ENCODE peak calls at places on chromosomes 5 and 9, in nine cellular contexts. One of them, this sample, is unnamed.

GRCh38 chr9:133793471-133793870 is 55.3 kb upstream of the SARDH start:
- DNase-seq in heart right ventricle: no peak
- DNase-seq in fibroblast of lung: no peak
- DNase-seq in tibial artery: no peak
- DNase-seq in stomach: no peak
- DNase-seq in iPS DF 6.9: no peak
- DNase-seq in cardiac muscle cell: no peak
- DNase-seq in psoas muscle: no peak
- DNase-seq in bronchial epithelial cell: no peak
- DNase-seq in this sample: no peak

GRCh38 chr5:34930527-34930844 is 1.1 kb downstream of the DNAJC21 start:
- DNase-seq in psoas muscle: no peak
- DNase-seq in fibroblast of lung: peak
- DNase-seq in iPS DF 6.9: no peak
- DNase-seq in cardiac muscle cell: peak
- DNase-seq in heart right ventricle: no peak
- DNase-seq in tibial artery: no peak
- DNase-seq in bronchial epithelial cell: no peak
- DNase-seq in stomach: no peak
- DNase-seq in this sample: no peak

GRCh38 chr9:87514136-87514535 is 16.5 kb downstream of the DAPK1 start:
- DNase-seq in stomach: no peak
- DNase-seq in fibroblast of lung: no peak
- DNase-seq in psoas muscle: no peak
- DNase-seq in iPS DF 6.9: no peak
- DNase-seq in cardiac muscle cell: no peak
- DNase-seq in heart right ventricle: no peak
- DNase-seq in bronchial epithelial cell: no peak
- DNase-seq in tibial artery: no peak
- DNase-seq in this sample: no peak

GRCh38 chr5:142621227-142621626 is 64.7 kb downstream of the FGF1 start:
- DNase-seq in stomach: no peak
- DNase-seq in fibroblast of lung: peak
- DNase-seq in cardiac muscle cell: peak
- DNase-seq in psoas muscle: no peak
- DNase-seq in bronchial epithelial cell: peak
- DNase-seq in tibial artery: no peak
- DNase-seq in heart right ventricle: no peak
- DNase-seq in iPS DF 6.9: no peak
- DNase-seq in this sample: no peak

GRCh38 chr5:30804739-30805313 is 388.7 kb upstream of the CDH6 start:
- DNase-seq in heart right ventricle: peak
- DNase-seq in iPS DF 6.9: no peak
- DNase-seq in fibroblast of lung: no peak
- DNase-seq in cardiac muscle cell: peak
- DNase-seq in tibial artery: no peak
- DNase-seq in stomach: no peak
- DNase-seq in bronchial epithelial cell: peak
- DNase-seq in psoas muscle: no peak
- DNase-seq in this sample: no peak

GRCh38 chr9:137458194-137459146 is 664 bp downstream of the NSMF start:
- DNase-seq in tibial artery: peak
- DNase-seq in cardiac muscle cell: no peak
- DNase-seq in fibroblast of lung: no peak
- DNase-seq in iPS DF 6.9: no peak
- DNase-seq in bronchial epithelial cell: no peak
- DNase-seq in psoas muscle: peak
- DNase-seq in stomach: no peak
- DNase-seq in heart right ventricle: peak
- DNase-seq in this sample: peak

GRCh38 chr9:19161257-19162025 is 34.1 kb upstream of the PLIN2 start:
- DNase-seq in fibroblast of lung: peak
- DNase-seq in iPS DF 6.9: no peak
- DNase-seq in psoas muscle: no peak
- DNase-seq in tibial artery: peak
- DNase-seq in heart right ventricle: no peak
- DNase-seq in cardiac muscle cell: peak
- DNase-seq in stomach: peak
- DNase-seq in bronchial epithelial cell: peak
- DNase-seq in this sample: peak

GRCh38 chr5:169161022-169161680 is 139.8 kb downstream of the SLIT3 start:
- DNase-seq in tibial artery: peak
- DNase-seq in iPS DF 6.9: no peak
- DNase-seq in psoas muscle: no peak
- DNase-seq in heart right ventricle: peak
- DNase-seq in cardiac muscle cell: peak
- DNase-seq in bronchial epithelial cell: peak
- DNase-seq in stomach: no peak
- DNase-seq in fibroblast of lung: peak
- DNase-seq in this sample: peak

GRCh38 chr9:78609471-78609870 is 312.5 kb downstream of the PSAT1 start:
- DNase-seq in bronchial epithelial cell: no peak
- DNase-seq in psoas muscle: no peak
- DNase-seq in fibroblast of lung: no peak
- DNase-seq in cardiac muscle cell: no peak
- DNase-seq in stomach: no peak
- DNase-seq in iPS DF 6.9: no peak
- DNase-seq in heart right ventricle: no peak
- DNase-seq in tibial artery: no peak
- DNase-seq in this sample: no peak

GRCh38 chr5:43231977-43232376 is 40.0 kb downstream of the NIM1K start:
- DNase-seq in stomach: peak
- DNase-seq in iPS DF 6.9: no peak
- DNase-seq in bronchial epithelial cell: peak
- DNase-seq in psoas muscle: no peak
- DNase-seq in heart right ventricle: no peak
- DNase-seq in tibial artery: no peak
- DNase-seq in fibroblast of lung: peak
- DNase-seq in cardiac muscle cell: no peak
- DNase-seq in this sample: no peak

GRCh38 chr5:139392678-139393496 is 2.0 kb downstream of the PROB1 start:
- DNase-seq in cardiac muscle cell: peak
- DNase-seq in tibial artery: no peak
- DNase-seq in fibroblast of lung: peak
- DNase-seq in heart right ventricle: no peak
- DNase-seq in stomach: peak
- DNase-seq in psoas muscle: peak
- DNase-seq in bronchial epithelial cell: peak
- DNase-seq in iPS DF 6.9: no peak
- DNase-seq in this sample: peak

GRCh38 chr9:20929276-20929675 is 102.2 kb downstream of the HACD4 start:
- DNase-seq in fibroblast of lung: no peak
- DNase-seq in stomach: no peak
- DNase-seq in bronchial epithelial cell: no peak
- DNase-seq in iPS DF 6.9: no peak
- DNase-seq in cardiac muscle cell: no peak
- DNase-seq in psoas muscle: no peak
- DNase-seq in tibial artery: no peak
- DNase-seq in heart right ventricle: no peak
- DNase-seq in this sample: no peak

GRCh38 chr9:122086873-122087272 is 6.2 kb downstream of the TTLL11 start:
- DNase-seq in bronchial epithelial cell: no peak
- DNase-seq in cardiac muscle cell: no peak
- DNase-seq in stomach: no peak
- DNase-seq in psoas muscle: no peak
- DNase-seq in iPS DF 6.9: no peak
- DNase-seq in tibial artery: no peak
- DNase-seq in heart right ventricle: no peak
- DNase-seq in fibroblast of lung: no peak
- DNase-seq in this sample: no peak

GRCh38 chr5:139671096-139671841 is 23.1 kb downstream of the CXXC5 start:
- DNase-seq in fibroblast of lung: no peak
- DNase-seq in heart right ventricle: no peak
- DNase-seq in tibial artery: no peak
- DNase-seq in iPS DF 6.9: no peak
- DNase-seq in cardiac muscle cell: peak
- DNase-seq in stomach: no peak
- DNase-seq in bronchial epithelial cell: peak
- DNase-seq in psoas muscle: no peak
- DNase-seq in this sample: no peak

DNA sequence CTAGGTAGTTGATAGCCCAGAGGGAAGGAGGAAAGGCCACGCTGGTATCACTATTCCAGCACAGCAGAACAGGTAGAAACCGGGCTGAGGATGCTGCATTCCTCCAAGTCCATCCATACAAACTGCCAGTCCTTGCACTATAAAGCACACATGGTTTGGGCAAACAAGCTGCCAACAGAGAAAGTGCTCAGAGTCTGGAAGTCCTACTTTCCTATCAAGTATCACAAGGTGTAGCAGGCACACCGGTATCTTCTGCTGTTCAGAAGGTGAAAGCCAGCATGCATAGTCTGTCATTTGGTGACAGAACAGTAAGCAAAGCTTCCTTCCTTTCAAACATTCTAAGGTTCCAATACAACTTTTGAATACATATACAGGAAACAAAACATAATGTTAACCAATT is 14.9 kb downstream of the DIAPH1 start:
- DNase-seq in cardiac muscle cell: no peak
- DNase-seq in heart right ventricle: no peak
- DNase-seq in bronchial epithelial cell: no peak
- DNase-seq in psoas muscle: no peak
- DNase-seq in fibroblast of lung: no peak
- DNase-seq in iPS DF 6.9: no peak
- DNase-seq in tibial artery: no peak
- DNase-seq in stomach: no peak
- DNase-seq in this sample: no peak
- H3K4me3 ChIP-seq in cardiac muscle cell: no peak
- H3K4me3 ChIP-seq in heart right ventricle: no peak
- H3K4me3 ChIP-seq in bronchial epithelial cell: no peak
- H3K4me3 ChIP-seq in psoas muscle: no peak
- H3K4me3 ChIP-seq in fibroblast of lung: no peak
- H3K4me3 ChIP-seq in iPS DF 6.9: no peak
- H3K4me3 ChIP-seq in tibial artery: no peak
- H3K4me3 ChIP-seq in stomach: no peak
- H3K4me3 ChIP-seq in this sample: no peak

GRCh38 chr9:131713016-131713415 is 26.9 kb downstream of the RAPGEF1 start:
- DNase-seq in tibial artery: no peak
- DNase-seq in stomach: peak
- DNase-seq in heart right ventricle: no peak
- DNase-seq in psoas muscle: no peak
- DNase-seq in iPS DF 6.9: no peak
- DNase-seq in cardiac muscle cell: no peak
- DNase-seq in fibroblast of lung: no peak
- DNase-seq in bronchial epithelial cell: no peak
- DNase-seq in this sample: no peak

GRCh38 chr9:131714821-131715220 is 25.1 kb downstream of the RAPGEF1 start:
- DNase-seq in iPS DF 6.9: no peak
- DNase-seq in cardiac muscle cell: no peak
- DNase-seq in fibroblast of lung: no peak
- DNase-seq in psoas muscle: no peak
- DNase-seq in bronchial epithelial cell: no peak
- DNase-seq in stomach: no peak
- DNase-seq in heart right ventricle: no peak
- DNase-seq in tibial artery: no peak
- DNase-seq in this sample: no peak

GRCh38 chr9:131715906-131716305 is 24.0 kb downstream of the RAPGEF1 start:
- DNase-seq in iPS DF 6.9: no peak
- DNase-seq in psoas muscle: no peak
- DNase-seq in cardiac muscle cell: peak
- DNase-seq in stomach: no peak
- DNase-seq in heart right ventricle: peak
- DNase-seq in bronchial epithelial cell: no peak
- DNase-seq in tibial artery: peak
- DNase-seq in fibroblast of lung: peak
- DNase-seq in this sample: no peak

GRCh38 chr9:131712151-131712716 is 27.6 kb downstream of the RAPGEF1 start:
- DNase-seq in bronchial epithelial cell: no peak
- DNase-seq in psoas muscle: no peak
- DNase-seq in tibial artery: no peak
- DNase-seq in cardiac muscle cell: no peak
- DNase-seq in stomach: no peak
- DNase-seq in fibroblast of lung: no peak
- DNase-seq in heart right ventricle: no peak
- DNase-seq in iPS DF 6.9: no peak
- DNase-seq in this sample: no peak

GRCh38 chr9:131714161-131714646 is 25.7 kb downstream of the RAPGEF1 start:
- DNase-seq in stomach: peak
- DNase-seq in heart right ventricle: peak
- DNase-seq in psoas muscle: peak
- DNase-seq in tibial artery: peak
- DNase-seq in iPS DF 6.9: no peak
- DNase-seq in fibroblast of lung: peak
- DNase-seq in cardiac muscle cell: peak
- DNase-seq in bronchial epithelial cell: peak
- DNase-seq in this sample: peak
- H3K4me3 ChIP-seq in stomach: no peak
- H3K4me3 ChIP-seq in heart right ventricle: no peak
- H3K4me3 ChIP-seq in psoas muscle: no peak
- H3K4me3 ChIP-seq in tibial artery: no peak
- H3K4me3 ChIP-seq in iPS DF 6.9: no peak
- H3K4me3 ChIP-seq in fibroblast of lung: no peak
- H3K4me3 ChIP-seq in cardiac muscle cell: no peak
- H3K4me3 ChIP-seq in bronchial epithelial cell: no peak
- H3K4me3 ChIP-seq in this sample: no peak

GRCh38 chr5:73214921-73215490 is 42.0 kb downstream of the TMEM174 start:
- DNase-seq in bronchial epithelial cell: no peak
- DNase-seq in heart right ventricle: no peak
- DNase-seq in tibial artery: no peak
- DNase-seq in iPS DF 6.9: no peak
- DNase-seq in stomach: no peak
- DNase-seq in psoas muscle: no peak
- DNase-seq in cardiac muscle cell: no peak
- DNase-seq in fibroblast of lung: no peak
- DNase-seq in this sample: no peak
- H3K4me3 ChIP-seq in bronchial epithelial cell: no peak
- H3K4me3 ChIP-seq in heart right ventricle: no peak
- H3K4me3 ChIP-seq in tibial artery: no peak
- H3K4me3 ChIP-seq in iPS DF 6.9: no peak
- H3K4me3 ChIP-seq in stomach: no peak
- H3K4me3 ChIP-seq in psoas muscle: no peak
- H3K4me3 ChIP-seq in cardiac muscle cell: no peak
- H3K4me3 ChIP-seq in fibroblast of lung: no peak
- H3K4me3 ChIP-seq in this sample: no peak

GRCh38 chr9:68551191-68551590 is 10.5 kb upstream of the TMEM252 start:
- DNase-seq in heart right ventricle: no peak
- DNase-seq in stomach: peak
- DNase-seq in psoas muscle: no peak
- DNase-seq in fibroblast of lung: no peak
- DNase-seq in tibial artery: no peak
- DNase-seq in iPS DF 6.9: no peak
- DNase-seq in bronchial epithelial cell: no peak
- DNase-seq in cardiac muscle cell: no peak
- DNase-seq in this sample: no peak

GRCh38 chr9:68547417-68547816 is 6.7 kb upstream of the TMEM252 start:
- DNase-seq in bronchial epithelial cell: no peak
- DNase-seq in iPS DF 6.9: no peak
- DNase-seq in tibial artery: peak
- DNase-seq in psoas muscle: no peak
- DNase-seq in fibroblast of lung: no peak
- DNase-seq in cardiac muscle cell: no peak
- DNase-seq in heart right ventricle: no peak
- DNase-seq in stomach: no peak
- DNase-seq in this sample: no peak

GRCh38 chr9:68548241-68548640 is 7.6 kb upstream of the TMEM252 start:
- DNase-seq in cardiac muscle cell: no peak
- DNase-seq in iPS DF 6.9: no peak
- DNase-seq in psoas muscle: no peak
- DNase-seq in stomach: no peak
- DNase-seq in heart right ventricle: no peak
- DNase-seq in bronchial epithelial cell: no peak
- DNase-seq in tibial artery: no peak
- DNase-seq in fibroblast of lung: no peak
- DNase-seq in this sample: no peak

GRCh38 chr9:68545033-68545705 is 4.5 kb upstream of the TMEM252 start:
- DNase-seq in bronchial epithelial cell: no peak
- DNase-seq in stomach: no peak
- DNase-seq in fibroblast of lung: no peak
- DNase-seq in iPS DF 6.9: no peak
- DNase-seq in psoas muscle: no peak
- DNase-seq in tibial artery: no peak
- DNase-seq in cardiac muscle cell: no peak
- DNase-seq in heart right ventricle: no peak
- DNase-seq in this sample: no peak

GRCh38 chr9:68546596-68547390 is 6.1 kb upstream of the TMEM252 start:
- DNase-seq in fibroblast of lung: peak
- DNase-seq in psoas muscle: no peak
- DNase-seq in tibial artery: peak
- DNase-seq in stomach: no peak
- DNase-seq in heart right ventricle: no peak
- DNase-seq in cardiac muscle cell: peak
- DNase-seq in iPS DF 6.9: no peak
- DNase-seq in bronchial epithelial cell: no peak
- DNase-seq in this sample: no peak
- H3K4me3 ChIP-seq in fibroblast of lung: no peak
- H3K4me3 ChIP-seq in psoas muscle: no peak
- H3K4me3 ChIP-seq in tibial artery: no peak
- H3K4me3 ChIP-seq in stomach: no peak
- H3K4me3 ChIP-seq in heart right ventricle: no peak
- H3K4me3 ChIP-seq in cardiac muscle cell: no peak
- H3K4me3 ChIP-seq in iPS DF 6.9: no peak
- H3K4me3 ChIP-seq in bronchial epithelial cell: no peak
- H3K4me3 ChIP-seq in this sample: no peak

This sample was measured in gastrocnemius medialis.